ENCODE peak calls at places on chromosomes 5 and 9, in five cellular contexts. One of them, this sample, is unnamed.

GRCh38 chr5:174726916-174727793 is 2.8 kb downstream of the MSX2 start:
- DNase-seq in dorsolateral prefrontal cortex: no peak
- DNase-seq in ovary: no peak
- DNase-seq in GM23338: peak
- DNase-seq in heart right ventricle: no peak
- DNase-seq in this sample: no peak

GRCh38 chr9:74762950-74763349 is 124.8 kb downstream of the TRPM6 start:
- DNase-seq in dorsolateral prefrontal cortex: no peak
- DNase-seq in ovary: no peak
- DNase-seq in GM23338: peak
- DNase-seq in heart right ventricle: no peak
- DNase-seq in this sample: no peak

GRCh38 chr9:133499130-133499891 is 20.4 kb upstream of the SLC2A6 start:
- DNase-seq in dorsolateral prefrontal cortex: no peak
- DNase-seq in ovary: no peak
- DNase-seq in GM23338: no peak
- DNase-seq in heart right ventricle: no peak
- DNase-seq in this sample: no peak

GRCh38 chr5:111551120-111551519 is 38.8 kb upstream of the STARD4 start:
- DNase-seq in dorsolateral prefrontal cortex: no peak
- DNase-seq in ovary: no peak
- DNase-seq in GM23338: peak
- DNase-seq in heart right ventricle: no peak
- DNase-seq in this sample: no peak

GRCh38 chr5:155015239-155015638 is 1.7 kb downstream of the KIF4B start:
- DNase-seq in dorsolateral prefrontal cortex: no peak
- DNase-seq in ovary: no peak
- DNase-seq in GM23338: no peak
- DNase-seq in heart right ventricle: no peak
- DNase-seq in this sample: no peak

GRCh38 chr5:168780888-168781287 is 201.7 kb upstream of the PANK3 start:
- DNase-seq in dorsolateral prefrontal cortex: no peak
- DNase-seq in ovary: no peak
- DNase-seq in GM23338: no peak
- DNase-seq in heart right ventricle: no peak
- DNase-seq in this sample: no peak

GRCh38 chr9:87588339-87588738 is 90.7 kb downstream of the DAPK1 start:
- DNase-seq in dorsolateral prefrontal cortex: no peak
- DNase-seq in ovary: no peak
- DNase-seq in GM23338: no peak
- DNase-seq in heart right ventricle: no peak
- DNase-seq in this sample: peak

GRCh38 chr5:141330299-141331080 is at the start of gene PCDHGA1:
- DNase-seq in dorsolateral prefrontal cortex: no peak
- DNase-seq in ovary: no peak
- DNase-seq in GM23338: peak
- DNase-seq in heart right ventricle: no peak
- DNase-seq in this sample: peak

DNA sequence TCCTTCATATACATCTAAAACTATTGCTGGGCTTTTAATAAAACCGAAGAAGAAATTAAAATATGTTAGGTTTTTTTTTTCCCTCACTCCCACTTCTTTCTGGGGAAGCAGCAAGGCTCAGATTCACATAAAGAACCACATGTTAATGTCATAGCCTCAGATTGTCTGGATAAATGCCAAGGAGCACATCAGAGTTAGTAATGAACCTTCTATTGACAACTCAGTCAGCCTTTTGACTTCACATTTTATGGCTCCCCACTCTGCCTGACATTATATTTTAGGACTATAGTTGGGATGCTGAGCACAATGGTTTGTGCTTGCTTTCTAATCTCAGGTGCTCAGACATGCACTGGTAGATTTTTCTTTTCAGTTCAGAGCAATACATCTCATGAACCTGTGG is 21.8 kb downstream of the DMAC1 start:
- DNase-seq in dorsolateral prefrontal cortex: no peak
- DNase-seq in ovary: no peak
- DNase-seq in GM23338: no peak
- DNase-seq in heart right ventricle: no peak
- DNase-seq in this sample: peak
- H3K4me3 ChIP-seq in dorsolateral prefrontal cortex: no peak
- H3K4me3 ChIP-seq in ovary: no peak
- H3K4me3 ChIP-seq in GM23338: no peak
- H3K4me3 ChIP-seq in heart right ventricle: no peak
- H3K4me3 ChIP-seq in this sample: no peak

GRCh38 chr9:112112519-112112918 is 62.6 kb downstream of the SUSD1 start:
- DNase-seq in dorsolateral prefrontal cortex: no peak
- DNase-seq in ovary: no peak
- DNase-seq in GM23338: no peak
- DNase-seq in heart right ventricle: no peak
- DNase-seq in this sample: peak

GRCh38 chr9:112110773-112111106 is 64.4 kb downstream of the SUSD1 start:
- DNase-seq in dorsolateral prefrontal cortex: no peak
- DNase-seq in ovary: no peak
- DNase-seq in GM23338: no peak
- DNase-seq in heart right ventricle: no peak
- DNase-seq in this sample: no peak

GRCh38 chr9:112112941-112113399 is 62.1 kb downstream of the SUSD1 start:
- DNase-seq in dorsolateral prefrontal cortex: no peak
- DNase-seq in ovary: no peak
- DNase-seq in GM23338: peak
- DNase-seq in heart right ventricle: no peak
- DNase-seq in this sample: peak

GRCh38 chr9:112111461-112111860 is 63.6 kb downstream of the SUSD1 start:
- DNase-seq in dorsolateral prefrontal cortex: peak
- DNase-seq in ovary: no peak
- DNase-seq in GM23338: no peak
- DNase-seq in heart right ventricle: no peak
- DNase-seq in this sample: no peak

GRCh38 chr9:112110094-112110772 is 64.9 kb downstream of the SUSD1 start:
- DNase-seq in dorsolateral prefrontal cortex: no peak
- DNase-seq in ovary: no peak
- DNase-seq in GM23338: no peak
- DNase-seq in heart right ventricle: no peak
- DNase-seq in this sample: peak
- H3K27ac ChIP-seq in dorsolateral prefrontal cortex: no peak
- H3K27ac ChIP-seq in ovary: no peak
- H3K27ac ChIP-seq in GM23338: no peak
- H3K27ac ChIP-seq in heart right ventricle: no peak
- H3K27ac ChIP-seq in this sample: no peak

DNA sequence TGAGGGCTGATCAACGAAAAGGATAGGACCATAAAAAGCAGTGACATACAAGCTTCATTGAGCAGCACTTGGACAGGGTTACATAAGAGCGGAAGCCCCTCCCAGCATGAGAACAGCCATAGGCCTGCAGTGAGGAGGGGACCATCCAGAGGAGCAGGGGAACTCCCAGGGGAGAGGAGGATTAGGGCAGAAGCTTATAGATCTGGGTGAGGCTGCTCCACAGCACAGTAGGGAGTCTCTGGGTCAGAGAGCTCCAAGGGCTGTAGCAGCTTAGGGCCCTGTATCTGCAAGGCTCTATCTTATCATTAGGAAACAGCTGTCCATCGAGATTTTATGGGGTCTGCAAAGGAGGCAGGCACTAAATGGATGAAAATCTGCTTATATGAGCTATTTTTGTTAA is 186.6 kb downstream of the DOCK8 start:
- DNase-seq in dorsolateral prefrontal cortex: no peak
- DNase-seq in ovary: no peak
- DNase-seq in GM23338: no peak
- DNase-seq in heart right ventricle: no peak
- DNase-seq in this sample: no peak
- H3K4me3 ChIP-seq in dorsolateral prefrontal cortex: no peak
- H3K4me3 ChIP-seq in ovary: no peak
- H3K4me3 ChIP-seq in GM23338: no peak
- H3K4me3 ChIP-seq in heart right ventricle: no peak
- H3K4me3 ChIP-seq in this sample: no peak

GRCh38 chr5:62727184-62727583 is 148.6 kb downstream of the LRRC70 start:
- DNase-seq in dorsolateral prefrontal cortex: no peak
- DNase-seq in ovary: no peak
- DNase-seq in GM23338: no peak
- DNase-seq in heart right ventricle: no peak
- DNase-seq in this sample: no peak
- H3K27ac ChIP-seq in dorsolateral prefrontal cortex: no peak
- H3K27ac ChIP-seq in ovary: no peak
- H3K27ac ChIP-seq in GM23338: no peak
- H3K27ac ChIP-seq in heart right ventricle: no peak
- H3K27ac ChIP-seq in this sample: no peak

DNA sequence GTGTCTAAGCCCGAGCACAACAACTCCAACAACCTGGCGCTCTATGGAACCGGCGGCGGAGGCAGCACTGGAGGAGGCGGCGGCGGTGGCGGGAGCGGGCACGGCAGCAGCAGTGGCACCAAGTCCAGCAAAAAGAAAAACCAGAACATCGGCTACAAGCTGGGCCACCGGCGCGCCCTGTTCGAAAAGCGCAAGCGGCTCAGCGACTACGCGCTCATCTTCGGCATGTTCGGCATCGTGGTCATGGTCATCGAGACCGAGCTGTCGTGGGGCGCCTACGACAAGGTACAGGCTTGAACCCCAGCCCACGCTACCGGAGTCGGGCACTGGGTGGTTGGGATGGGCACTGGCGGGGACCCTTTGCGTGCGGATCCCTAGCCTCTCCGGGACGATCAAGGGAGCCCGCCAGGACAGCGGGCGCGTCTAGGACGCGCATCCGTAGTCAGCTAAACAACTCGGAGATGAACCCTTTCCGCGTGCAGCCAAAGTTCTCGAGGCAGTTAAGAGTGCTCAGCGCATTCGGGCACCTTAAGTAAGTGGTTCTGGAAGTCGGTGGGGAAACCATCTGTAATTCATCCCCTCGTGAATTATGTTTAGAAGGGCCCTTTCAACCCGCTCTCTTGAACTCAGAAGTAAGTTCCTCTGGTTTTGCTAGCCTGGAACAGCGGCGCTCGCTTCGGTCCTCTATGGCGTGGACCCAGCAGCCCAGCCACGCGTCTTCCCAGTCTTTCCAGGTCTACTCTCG is 1.3 kb downstream of the KCNN2 start:
- DNase-seq in dorsolateral prefrontal cortex: peak
- DNase-seq in ovary: no peak
- DNase-seq in GM23338: peak
- DNase-seq in heart right ventricle: no peak
- DNase-seq in this sample: no peak
- H3K4me3 ChIP-seq in dorsolateral prefrontal cortex: peak
- H3K4me3 ChIP-seq in ovary: peak
- H3K4me3 ChIP-seq in GM23338: peak
- H3K4me3 ChIP-seq in heart right ventricle: peak
- H3K4me3 ChIP-seq in this sample: no peak

DNA sequence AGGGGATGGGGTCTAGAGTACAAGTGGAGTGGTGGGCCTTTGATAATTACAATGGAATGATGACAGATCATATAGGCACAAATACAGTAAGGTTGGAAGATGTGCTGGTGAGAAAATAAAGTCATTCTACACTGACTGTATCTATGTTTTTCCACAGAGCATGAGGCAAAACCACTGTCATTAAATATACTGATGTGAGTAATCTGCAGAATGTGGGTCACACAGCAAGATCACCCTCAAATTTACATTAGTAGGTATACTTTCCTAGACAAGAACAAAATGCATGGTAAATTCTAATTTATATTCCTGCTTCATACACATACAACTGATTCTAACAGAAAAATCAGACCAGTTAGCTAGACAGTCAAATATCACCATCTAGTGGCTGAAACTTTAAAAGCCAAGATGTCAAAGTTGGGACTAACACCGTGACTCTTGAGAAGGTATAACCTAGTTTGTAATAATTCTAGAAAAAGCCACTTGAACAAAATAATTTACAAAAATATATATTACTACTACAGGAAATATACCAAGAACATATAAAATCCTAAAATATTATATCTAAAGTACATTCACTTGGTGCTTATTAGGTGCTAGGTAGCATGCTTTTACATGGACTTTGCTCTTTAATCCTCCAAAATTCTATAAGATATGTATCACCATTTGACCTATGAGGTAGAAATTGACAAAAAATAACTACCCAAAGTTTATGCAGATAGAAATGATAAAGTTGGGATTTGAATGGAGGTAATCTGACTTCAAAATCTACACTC is 19.5 kb downstream of the TTC33 start:
- DNase-seq in dorsolateral prefrontal cortex: no peak
- DNase-seq in ovary: no peak
- DNase-seq in GM23338: peak
- DNase-seq in heart right ventricle: no peak
- DNase-seq in this sample: no peak
- H3K27ac ChIP-seq in dorsolateral prefrontal cortex: peak
- H3K27ac ChIP-seq in ovary: no peak
- H3K27ac ChIP-seq in GM23338: no peak
- H3K27ac ChIP-seq in heart right ventricle: no peak
- H3K27ac ChIP-seq in this sample: no peak

GRCh38 chr9:14547245-14548060 is 145.8 kb downstream of the ZDHHC21 start:
- DNase-seq in dorsolateral prefrontal cortex: no peak
- DNase-seq in ovary: no peak
- DNase-seq in GM23338: peak
- DNase-seq in heart right ventricle: no peak
- DNase-seq in this sample: peak
- H3K4me3 ChIP-seq in dorsolateral prefrontal cortex: no peak
- H3K4me3 ChIP-seq in ovary: no peak
- H3K4me3 ChIP-seq in GM23338: no peak
- H3K4me3 ChIP-seq in heart right ventricle: no peak
- H3K4me3 ChIP-seq in this sample: no peak